ENCODE peak calls at places on chromosomes 13 and 19, in eight cellular contexts. L is transverse colon, B is HCT116, A is astrocyte, Q is fibroblast of lung, D is IMR-90, R is GM23338, Y is psoas muscle. E is an unnamed sample.

GRCh38 chr19:50719566-50719965 is at the start of gene SHANK1:
- DNase-seq in L (no peak), B (no peak), A (no peak), Q (peak; percentile 21), D (peak; percentile 17), R (peak; percentile 85), Y (no peak), E (no peak)

GRCh38 chr19:7658219-7658686 is 10.6 kb upstream of the RETN start:
- DNase-seq in L (peak; percentile 37), B (no peak), A (no peak), Q (no peak), D (no peak), R (peak; percentile 63), Y (no peak), E (no peak)

GRCh38 chr13:111407381-111408131 is 87.1 kb downstream of the TEX29 start:
- DNase-seq in L (no peak), B (no peak), A (no peak), Q (no peak), D (no peak), R (no peak), Y (no peak), E (no peak)

GRCh38 chr13:44191504-44192171 is 182.0 kb upstream of the SERP2 start:
- DNase-seq in L (peak; percentile 42), B (peak; percentile 81), A (peak; percentile 61), Q (peak; percentile 91), D (peak; percentile 70), R (peak; percentile 84), Y (no peak), E (no peak)

GRCh38 chr13:97275265-97275664 is 53.1 kb downstream of the MBNL2 start:
- DNase-seq in L (no peak), B (no peak), A (peak; percentile 86), Q (peak; percentile 94), D (peak; percentile 92), R (no peak), Y (no peak), E (no peak)

GRCh38 chr13:67095621-67096020 is 134.5 kb downstream of the PCDH9 start:
- DNase-seq in L (no peak), B (no peak), A (no peak), Q (no peak), D (no peak), R (no peak), Y (no peak), E (no peak)

GRCh38 chr19:6198896-6199239 is 63.4 kb downstream of the ACSBG2 start:
- DNase-seq in L (no peak), B (no peak), A (no peak), Q (no peak), D (no peak), R (no peak), Y (no peak), E (no peak)

GRCh38 chr19:15299568-15300409 is 32.5 kb downstream of the BRD4 start:
- DNase-seq in L (no peak), B (no peak), A (peak; percentile 73), Q (peak; percentile 74), D (peak; percentile 89), R (no peak), Y (no peak), E (no peak)

GRCh38 chr13:107642841-107643240 is 572.5 kb downstream of the LIG4 start:
- DNase-seq in L (no peak), B (no peak), A (no peak), Q (peak; percentile 58), D (peak; percentile 55), R (no peak), Y (no peak), E (no peak)

GRCh38 chr13:35349673-35350278 is 126.7 kb downstream of the MAB21L1 start:
- DNase-seq in L (no peak), B (peak; percentile 39), A (peak; percentile 13), Q (peak; percentile 4), D (no peak), R (no peak), Y (no peak), E (no peak)

GRCh38 chr13:39493966-39494365 is 109.0 kb downstream of the LHFPL6 start:
- DNase-seq in L (no peak), B (no peak), A (no peak), Q (no peak), D (no peak), R (peak; percentile 64), Y (no peak), E (no peak)

GRCh38 chr13:104357174-104357573 is 1291.0 kb upstream of the SLC10A2 start:
- DNase-seq in L (no peak), B (no peak), A (peak; percentile 73), Q (no peak), D (no peak), R (peak; percentile 23), Y (no peak), E (no peak)

GRCh38 chr13:78540424-78540823 is 62.9 kb downstream of the POU4F1 start:
- DNase-seq in L (no peak), B (no peak), A (no peak), Q (no peak), D (no peak), R (no peak), Y (no peak), E (no peak)

GRCh38 chr13:41054212-41054877 is 7.0 kb upstream of the WBP4 start:
- DNase-seq in L (peak; percentile 42), B (no peak), A (peak; percentile 61), Q (peak; percentile 71), D (peak; percentile 64), R (peak; percentile 63), Y (no peak), E (no peak)

GRCh38 chr19:47696635-47697034 is 16.6 kb upstream of the EHD2 start:
- DNase-seq in L (no peak), B (no peak), A (no peak), Q (no peak), D (no peak), R (no peak), Y (peak; percentile 39), E (no peak)

GRCh38 chr19:41218615-41219507 is at the start of gene AXL:
- DNase-seq in L (peak; percentile 64), B (peak; percentile 38), A (peak; percentile 83), Q (peak; percentile 89), D (peak; percentile 86), R (peak; percentile 98), Y (peak; percentile 89), E (peak; percentile 91)

GRCh38 chr19:41218249-41218614 is 791 bp upstream of the AXL start:
- DNase-seq in L (no peak), B (no peak), A (no peak), Q (no peak), D (no peak), R (no peak), Y (no peak), E (no peak)

GRCh38 chr19:41214161-41214560 is 4.9 kb upstream of the AXL start:
- DNase-seq in L (no peak), B (no peak), A (no peak), Q (no peak), D (no peak), R (no peak), Y (no peak), E (no peak)

GRCh38 chr19:41219924-41220567 is 1.0 kb downstream of the AXL start:
- DNase-seq in L (peak; percentile 25), B (no peak), A (peak; percentile 43), Q (peak; percentile 70), D (peak; percentile 67), R (peak; percentile 17), Y (peak; percentile 79), E (no peak)

GRCh38 chr19:41217741-41218140 is 1.3 kb upstream of the AXL start:
- DNase-seq in L (no peak), B (no peak), A (no peak), Q (no peak), D (no peak), R (no peak), Y (no peak), E (no peak)
- H3K27ac ChIP-seq in L (peak overlapping the region; percentile 89), B (peak overlapping the region; percentile 86), A (no peak overlapping the region), Q (no peak overlapping the region), D (no peak overlapping the region), R (no peak overlapping the region), Y (peak overlapping the region; percentile 66), E (peak overlapping the region; percentile 77)

DNA sequence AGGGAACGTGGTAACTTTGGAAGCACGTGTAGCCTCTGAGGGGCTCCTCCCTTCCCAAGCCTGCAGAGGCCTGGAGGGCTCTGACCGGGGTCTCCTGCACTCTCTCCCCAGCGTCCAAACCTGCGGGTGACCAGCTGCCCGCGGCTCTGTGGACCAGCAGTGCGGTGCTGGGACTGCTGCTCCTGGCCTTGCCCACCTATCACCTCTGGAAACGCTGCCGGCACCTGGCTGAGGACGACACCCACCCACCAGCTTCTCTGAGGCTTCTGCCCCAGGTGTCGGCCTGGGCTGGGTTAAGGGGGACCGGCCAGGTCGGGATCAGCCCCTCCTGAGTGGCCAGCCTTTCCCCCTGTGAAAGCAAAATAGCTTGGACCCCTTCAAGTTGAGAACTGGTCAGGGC is 2.7 kb upstream of the TPGS1 start:
- DNase-seq in L (no peak), B (no peak), A (no peak), Q (no peak), D (no peak), R (no peak), Y (no peak), E (no peak)
- H3K27ac ChIP-seq in L (no peak overlapping the region), B (no peak overlapping the region), A (no peak overlapping the region), Q (no peak overlapping the region), D (no peak overlapping the region), R (no peak overlapping the region), Y (no peak overlapping the region), E (no peak overlapping the region)

GRCh38 chr19:4829001-4829712 is 2.4 kb downstream of the TICAM1 start:
- DNase-seq in L (peak; percentile 59), B (no peak), A (no peak), Q (no peak), D (no peak), R (no peak), Y (no peak), E (no peak)
- H3K27ac ChIP-seq in L (peak overlapping the region; percentile 86), B (no peak overlapping the region), A (no peak overlapping the region), Q (no peak overlapping the region), D (no peak overlapping the region), R (no peak overlapping the region), Y (peak overlapping the region; percentile 95), E (peak overlapping the region; percentile 87)

DNA sequence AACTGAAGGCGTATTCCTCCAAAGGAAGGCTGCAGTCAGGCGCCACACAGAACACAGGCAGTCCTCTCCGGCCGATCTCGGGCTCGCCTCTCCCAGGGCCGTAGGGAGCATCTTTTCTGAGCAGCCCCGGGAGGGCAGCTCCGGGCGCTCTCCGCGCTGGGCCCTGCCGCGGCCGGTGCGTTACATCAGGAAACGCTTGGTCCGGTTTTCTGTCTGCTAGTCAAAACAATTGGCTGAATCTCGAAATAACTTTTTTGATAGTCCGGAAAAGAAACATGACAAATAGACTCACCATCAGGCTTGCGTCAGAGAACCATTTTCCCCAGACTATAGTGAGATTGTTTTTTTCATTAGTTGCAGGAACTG is 115.4 kb downstream of the KCNRG start:
- DNase-seq in L (peak; percentile 29), B (no peak), A (no peak), Q (peak; percentile 63), D (peak; percentile 47), R (peak; percentile 44), Y (peak; percentile 67), E (no peak)
- H3K27ac ChIP-seq in L (peak overlapping the region; percentile 32), B (no peak overlapping the region), A (no peak overlapping the region), Q (peak overlapping the region; percentile 67), D (peak overlapping the region; percentile 62), R (no peak overlapping the region), Y (peak overlapping the region; percentile 71), E (no peak overlapping the region)

DNA sequence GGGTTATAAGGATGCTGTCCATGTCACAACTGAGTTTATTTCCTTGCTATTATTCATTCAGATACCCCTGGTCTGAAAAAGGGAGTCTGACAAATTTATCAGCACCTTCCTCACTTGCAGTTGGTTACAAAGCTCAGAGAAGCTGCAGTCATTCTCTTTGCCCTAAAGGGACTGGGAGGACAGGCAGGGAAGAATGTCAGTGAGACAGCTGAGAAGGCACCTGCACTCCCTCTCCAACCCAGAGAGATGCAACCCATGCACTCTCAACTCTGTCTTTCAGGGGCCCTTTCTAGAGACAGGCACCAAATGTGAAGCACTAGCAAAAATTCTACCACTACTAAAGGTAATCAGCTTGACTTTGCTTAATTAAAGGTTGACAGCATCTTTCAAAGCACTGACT is 83.3 kb downstream of the CRYL1 start:
- DNase-seq in L (no peak), B (no peak), A (no peak), Q (no peak), D (no peak), R (no peak), Y (no peak), E (no peak)
- H3K27ac ChIP-seq in L (peak overlapping the region; percentile 52), B (no peak overlapping the region), A (no peak overlapping the region), Q (no peak overlapping the region), D (no peak overlapping the region), R (no peak overlapping the region), Y (no peak overlapping the region), E (peak overlapping the region; percentile 46)